ENCODE peak calls at places on chromosome 22, in eight cellular contexts. Z, W, N, D, J, H, S and Q are unnamed samples.

GRCh38 chr22:50076646-50077624 is 8.3 kb downstream of the MLC1 start:
- DNase-seq in Z (no peak), W (no peak), N (no peak), D (peak), J (no peak), H (no peak), S (no peak), Q (no peak)

GRCh38 chr22:43205261-43205691 is 18.3 kb upstream of the TTLL12 start:
- DNase-seq in Z (no peak), W (no peak), N (no peak), D (no peak), J (no peak), H (no peak), S (no peak), Q (no peak)

GRCh38 chr22:46520880-46521279 is 16.5 kb downstream of the CELSR1 start:
- DNase-seq in Z (no peak), W (no peak), N (peak), D (no peak), J (no peak), H (no peak), S (no peak), Q (no peak)

GRCh38 chr22:49956914-49957825 is 3.4 kb upstream of the PIM3 start:
- DNase-seq in Z (no peak), W (no peak), N (peak), D (no peak), J (no peak), H (no peak), S (no peak), Q (no peak)

GRCh38 chr22:19990188-19990587 is 26.4 kb downstream of the ARVCF start:
- DNase-seq in Z (no peak), W (no peak), N (no peak), D (no peak), J (peak), H (no peak), S (no peak), Q (no peak)

GRCh38 chr22:36331306-36331911 is 56.4 kb downstream of the MYH9 start:
- DNase-seq in Z (peak), W (peak), N (peak), D (peak), J (peak), H (peak), S (peak), Q (peak)

GRCh38 chr22:23220485-23221350 is 40.4 kb downstream of the BCR start:
- DNase-seq in Z (no peak), W (peak), N (peak), D (peak), J (no peak), H (no peak), S (peak), Q (no peak)

GRCh38 chr22:21680830-21681565 is 15.2 kb downstream of the PPIL2 start:
- DNase-seq in Z (no peak), W (no peak), N (no peak), D (no peak), J (no peak), H (no peak), S (no peak), Q (no peak)

GRCh38 chr22:49779853-49780271 is 47.8 kb downstream of the BRD1 start:
- DNase-seq in Z (no peak), W (no peak), N (peak), D (no peak), J (no peak), H (no peak), S (no peak), Q (no peak)

GRCh38 chr22:46087816-46088277 is 62.5 kb upstream of the PPARA start:
- DNase-seq in Z (peak), W (peak), N (peak), D (no peak), J (peak), H (peak), S (peak), Q (no peak)

GRCh38 chr22:48568736-48569330 is 1258.8 kb downstream of the BRD1 start:
- DNase-seq in Z (no peak), W (no peak), N (peak), D (no peak), J (no peak), H (no peak), S (no peak), Q (no peak)

GRCh38 chr22:44615146-44615545 is 86.9 kb upstream of the PRR5 start:
- DNase-seq in Z (no peak), W (no peak), N (no peak), D (no peak), J (no peak), H (no peak), S (no peak), Q (no peak)

GRCh38 chr22:49765091-49765771 is 62.4 kb downstream of the BRD1 start:
- DNase-seq in Z (no peak), W (peak), N (peak), D (no peak), J (peak), H (no peak), S (no peak), Q (no peak)

GRCh38 chr22:44338183-44338812 is 25.5 kb upstream of the SHISAL1 start:
- DNase-seq in Z (no peak), W (no peak), N (peak), D (no peak), J (no peak), H (no peak), S (no peak), Q (no peak)

GRCh38 chr22:46791201-46791731 is 28.8 kb downstream of the TBC1D22A start:
- DNase-seq in Z (no peak), W (no peak), N (peak), D (no peak), J (peak), H (no peak), S (peak), Q (no peak)

GRCh38 chr22:44892243-44892642 is 117.6 kb downstream of the PHF21B start:
- DNase-seq in Z (no peak), W (no peak), N (no peak), D (no peak), J (no peak), H (no peak), S (no peak), Q (no peak)

GRCh38 chr22:29840498-29840897 is 2.4 kb upstream of the ASCC2 start:
- DNase-seq in Z (no peak), W (no peak), N (no peak), D (no peak), J (no peak), H (no peak), S (no peak), Q (no peak)

GRCh38 chr22:49967333-49968241 is 7.0 kb downstream of the PIM3 start:
- DNase-seq in Z (peak), W (peak), N (peak), D (peak), J (peak), H (no peak), S (no peak), Q (no peak)

GRCh38 chr22:35987994-35988393 is 40.6 kb downstream of the RBFOX2 start:
- DNase-seq in Z (no peak), W (no peak), N (no peak), D (no peak), J (no peak), H (no peak), S (no peak), Q (no peak)

GRCh38 chr22:41092847-41093371 is 517 bp downstream of the EP300 start:
- DNase-seq in Z (peak), W (peak), N (no peak), D (peak), J (no peak), H (no peak), S (peak), Q (no peak)
- TF ChIP-seq CTCF in Z (no peak), W (no peak), N (no peak), D (peak), J (no peak), H (no peak), S (no peak), Q (no peak)

GRCh38 chr22:39316440-39317083 is 2.9 kb downstream of the RPL3 start:
- DNase-seq in Z (peak), W (peak), N (peak), D (peak), J (peak), H (peak), S (peak), Q (peak)

GRCh38 chr22:39315389-39315788 is 4.0 kb downstream of the RPL3 start:
- DNase-seq in Z (no peak), W (no peak), N (peak), D (no peak), J (no peak), H (no peak), S (no peak), Q (no peak)

GRCh38 chr22:39312410-39312809 is 7.0 kb downstream of the RPL3 start:
- DNase-seq in Z (no peak), W (no peak), N (peak), D (no peak), J (no peak), H (no peak), S (no peak), Q (no peak)

GRCh38 chr22:39313258-39314001 is 6.0 kb downstream of the RPL3 start:
- DNase-seq in Z (no peak), W (no peak), N (peak), D (no peak), J (no peak), H (no peak), S (no peak), Q (no peak)

DNA sequence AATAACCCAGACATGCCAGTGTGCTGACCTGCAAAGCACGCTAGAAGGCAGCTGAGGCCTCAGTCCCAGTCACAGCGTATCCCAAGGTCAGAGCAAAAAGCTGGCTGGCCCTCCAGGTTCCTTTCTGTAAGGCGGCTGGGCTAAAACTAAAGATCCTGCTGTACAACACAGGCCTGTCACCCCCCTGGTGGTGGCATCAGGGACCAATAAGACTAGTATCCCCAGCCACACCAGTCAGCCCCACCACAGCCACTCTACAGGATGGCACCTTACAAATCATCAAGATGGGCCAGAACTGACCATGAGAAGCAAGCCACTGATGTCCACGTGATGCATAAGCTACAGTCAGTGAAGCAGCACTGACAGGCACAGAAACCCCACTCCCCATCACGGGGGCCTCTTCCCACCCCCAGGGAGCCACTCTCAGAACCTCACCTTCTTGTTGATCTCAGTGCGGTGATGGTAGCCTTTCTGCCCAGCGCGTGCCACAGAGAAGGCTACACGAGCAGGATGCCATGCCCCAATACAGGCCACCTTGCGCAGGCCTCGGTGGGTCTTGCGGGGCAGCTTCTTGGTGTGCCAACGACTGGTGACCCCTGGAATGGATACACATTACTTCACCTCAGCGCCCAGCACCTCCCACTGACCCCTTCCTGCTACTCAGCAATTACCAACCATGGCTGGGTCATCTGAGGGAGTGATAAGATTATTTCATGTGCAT is 5.0 kb downstream of the RPL3 start:
- DNase-seq in Z (no peak), W (no peak), N (peak), D (no peak), J (no peak), H (no peak), S (no peak), Q (no peak)
- H3K4me3 ChIP-seq in Z (no peak), W (no peak), N (no peak), D (peak), J (no peak), H (no peak), S (no peak), Q (no peak)

DNA sequence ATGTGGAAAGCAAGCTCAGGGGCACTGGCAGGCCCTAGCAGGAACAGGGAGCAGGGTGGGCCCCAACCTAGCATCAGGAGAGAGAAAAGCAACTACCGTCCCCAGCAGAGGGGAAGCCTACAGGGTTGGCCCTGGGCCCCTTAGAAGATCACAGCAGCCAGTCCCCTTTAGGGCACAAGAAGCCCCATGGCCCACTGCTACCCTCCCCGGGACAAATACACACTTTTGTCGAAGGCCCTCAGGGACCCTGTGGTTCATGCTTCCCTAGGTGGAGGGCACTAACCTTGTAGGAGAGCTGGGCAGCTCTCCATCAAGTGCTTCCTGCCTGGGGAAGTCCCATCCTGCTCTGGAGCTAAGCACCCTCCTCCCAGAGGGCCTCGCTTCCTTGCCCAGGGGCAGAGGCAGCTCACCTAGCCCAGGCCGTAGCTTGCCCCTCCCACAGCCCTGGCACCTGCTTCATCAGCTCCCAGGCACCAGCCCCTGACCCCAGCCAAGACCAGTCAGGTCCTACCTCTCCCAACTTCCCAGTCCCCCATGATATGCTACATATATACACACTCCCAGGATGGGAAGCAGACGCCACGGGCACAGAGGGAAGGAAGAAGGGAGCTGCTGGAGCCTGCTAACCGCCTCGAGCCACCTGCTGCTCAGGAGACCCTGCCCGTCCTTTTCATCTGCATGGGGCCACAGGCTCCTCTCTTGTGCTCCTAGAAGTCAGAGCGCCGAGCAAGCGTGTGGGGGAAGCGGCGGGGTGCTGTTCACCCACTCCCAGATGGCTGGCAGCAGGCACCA is 20.1 kb downstream of the SUN2 start:
- DNase-seq in Z (no peak), W (no peak), N (no peak), D (no peak), J (no peak), H (no peak), S (no peak), Q (no peak)
- TF ChIP-seq CTCF in Z (no peak), W (no peak), N (no peak), D (no peak), J (no peak), H (no peak), S (no peak), Q (no peak)

DNA sequence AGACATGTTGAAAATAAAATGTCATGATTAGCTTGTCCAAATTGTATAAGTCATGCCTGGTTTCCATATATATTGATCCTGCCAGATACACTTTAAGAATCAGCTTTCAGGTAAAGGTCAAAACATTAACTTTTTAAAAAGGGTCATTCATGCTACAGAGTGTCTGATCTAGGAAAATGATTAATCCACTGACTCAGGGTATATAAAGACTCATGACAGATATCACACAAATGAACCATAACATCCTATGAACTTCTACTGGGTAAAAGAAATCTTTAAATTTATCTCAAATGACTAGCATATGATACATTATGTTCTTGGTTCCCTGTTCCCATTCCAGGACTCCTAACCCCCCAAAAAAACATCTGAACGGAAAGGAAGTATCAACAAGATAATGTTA is 11.7 kb downstream of the MRTFA start:
- DNase-seq in Z (no peak), W (no peak), N (no peak), D (no peak), J (no peak), H (no peak), S (no peak), Q (no peak)
- H3K4me3 ChIP-seq in Z (no peak), W (no peak), N (no peak), D (no peak), J (no peak), H (no peak), S (no peak), Q (no peak)

GRCh38 chr22:26302726-26303125 is 126.3 kb upstream of the ASPHD2 start:
- DNase-seq in Z (no peak), W (no peak), N (no peak), D (no peak), J (no peak), H (no peak), S (no peak), Q (no peak)
- TF ChIP-seq CTCF in Z (no peak), W (no peak), N (no peak), D (no peak), J (no peak), H (no peak), S (no peak), Q (no peak)

GRCh38 chr22:39244496-39245129 is at the start of gene PDGFB:
- DNase-seq in Z (peak), W (peak), N (peak), D (no peak), J (no peak), H (no peak), S (no peak), Q (no peak)
- H3K4me3 ChIP-seq in Z (peak), W (peak), N (peak), D (no peak), J (peak), H (no peak), S (peak), Q (peak)

DNA sequence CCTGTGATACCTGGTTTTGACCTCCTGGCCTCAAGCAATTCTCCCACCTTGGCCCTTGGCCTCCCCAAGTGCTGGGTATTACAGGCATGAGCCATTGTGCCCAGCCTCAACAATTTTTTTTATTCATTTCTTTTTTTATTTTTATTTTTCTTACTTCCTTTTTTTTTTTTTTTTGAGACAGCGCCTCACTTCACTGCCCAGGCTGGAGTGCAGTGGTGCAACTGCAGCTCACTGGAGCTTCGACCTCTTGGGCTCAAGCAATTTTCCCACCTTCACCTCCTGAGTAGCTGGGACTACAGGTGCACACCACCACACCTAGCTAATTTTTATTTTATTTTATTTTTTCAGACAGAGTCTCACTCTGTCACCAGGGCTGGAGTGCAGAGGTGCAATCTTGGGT is 25.5 kb upstream of the CECR2 start:
- DNase-seq in Z (no peak), W (no peak), N (no peak), D (no peak), J (no peak), H (no peak), S (no peak), Q (no peak)
- TF ChIP-seq CTCF in Z (no peak), W (no peak), N (no peak), D (no peak), J (no peak), H (no peak), S (no peak), Q (no peak)

GRCh38 chr22:37961062-37961461 is 7.6 kb downstream of the POLR2F start:
- DNase-seq in Z (no peak), W (no peak), N (no peak), D (no peak), J (no peak), H (no peak), S (no peak), Q (no peak)
- H3K4me3 ChIP-seq in Z (no peak), W (no peak), N (no peak), D (no peak), J (no peak), H (no peak), S (no peak), Q (no peak)

GRCh38 chr22:27164781-27165503 is 507.6 kb downstream of the MIAT start:
- DNase-seq in Z (no peak), W (no peak), N (no peak), D (no peak), J (no peak), H (no peak), S (no peak), Q (no peak)
- TF ChIP-seq CTCF in Z (no peak), W (no peak), N (no peak), D (no peak), J (no peak), H (no peak), S (no peak), Q (no peak)

GRCh38 chr22:26691377-26691716 is 34.0 kb downstream of the MIAT start:
- DNase-seq in Z (no peak), W (no peak), N (no peak), D (no peak), J (no peak), H (no peak), S (no peak), Q (no peak)
- H3K4me3 ChIP-seq in Z (no peak), W (no peak), N (no peak), D (no peak), J (no peak), H (no peak), S (no peak), Q (no peak)